ENCODE peak calls at places on chromosomes 11 and 22, in nine cellular contexts. N is lung, I is lower lobe of right lung, Q is mammary epithelial cell, C is sigmoid colon, F is thoracic aorta, V is suprapubic skin, G is body of pancreas, Y is esophagus muscularis mucosa. Z is an unnamed sample.

GRCh38 chr22:43975041-43975440 is 19.8 kb downstream of the SAMM50 start:
- DNase-seq in N (no peak), I (no peak), Q (no peak), C (peak; percentile 29), F (no peak), V (no peak), G (no peak), Y (no peak), Z (no peak)

GRCh38 chr22:26550498-26551033 is 38.3 kb upstream of the TFIP11 start:
- DNase-seq in N (peak; percentile 75), I (peak; percentile 75), Q (no peak), C (no peak), F (no peak), V (no peak), G (peak; percentile 81), Y (no peak), Z (peak; percentile 67)

GRCh38 chr11:70910835-70911234 is 341.5 kb downstream of the SHANK2 start:
- DNase-seq in N (no peak), I (no peak), Q (peak; percentile 3), C (no peak), F (no peak), V (no peak), G (no peak), Y (no peak), Z (no peak)

GRCh38 chr11:2547806-2548205 is 103.0 kb downstream of the KCNQ1 start:
- DNase-seq in N (no peak), I (peak; percentile 23), Q (no peak), C (peak; percentile 56), F (no peak), V (peak; percentile 50), G (peak; percentile 3), Y (no peak), Z (no peak)

GRCh38 chr22:20641919-20642579 is 131.9 kb upstream of the SERPIND1 start:
- DNase-seq in N (no peak), I (no peak), Q (no peak), C (no peak), F (no peak), V (no peak), G (no peak), Y (no peak), Z (no peak)

GRCh38 chr11:85256433-85256832 is 370.7 kb downstream of the DLG2 start:
- DNase-seq in N (no peak), I (no peak), Q (no peak), C (no peak), F (no peak), V (no peak), G (no peak), Y (no peak), Z (no peak)

GRCh38 chr11:120985718-120986569 is 38.0 kb upstream of the TBCEL start:
- DNase-seq in N (peak; percentile 54), I (peak; percentile 66), Q (peak; percentile 34), C (peak; percentile 69), F (no peak), V (no peak), G (peak; percentile 70), Y (no peak), Z (peak; percentile 53)

GRCh38 chr11:6833329-6833728 is 12.2 kb upstream of the OR10A5 start:
- DNase-seq in N (no peak), I (no peak), Q (no peak), C (no peak), F (no peak), V (no peak), G (no peak), Y (no peak), Z (no peak)

GRCh38 chr11:81963018-81963417 is 770.6 kb downstream of the FAM181B start:
- DNase-seq in N (no peak), I (no peak), Q (no peak), C (no peak), F (no peak), V (no peak), G (no peak), Y (no peak), Z (no peak)

GRCh38 chr11:93652161-93652597 is 9.3 kb upstream of the CEP295 start:
- DNase-seq in N (peak; percentile 36), I (no peak), Q (peak; percentile 19), C (no peak), F (no peak), V (no peak), G (no peak), Y (peak; percentile 42), Z (no peak)

GRCh38 chr11:91299980-91300379 is 924.6 kb upstream of the FAT3 start:
- DNase-seq in N (no peak), I (no peak), Q (peak; percentile 5), C (no peak), F (no peak), V (no peak), G (no peak), Y (no peak), Z (no peak)

GRCh38 chr11:57658023-57658361 is 430 bp downstream of the CLP1 start:
- DNase-seq in N (no peak), I (no peak), Q (no peak), C (no peak), F (no peak), V (no peak), G (no peak), Y (no peak), Z (no peak)

GRCh38 chr11:77069336-77069968 is 2.7 kb downstream of the CAPN5 start:
- DNase-seq in N (no peak), I (no peak), Q (no peak), C (peak; percentile 54), F (no peak), V (peak; percentile 44), G (no peak), Y (no peak), Z (no peak)

GRCh38 chr11:119739975-119740374 is 11.0 kb upstream of the NECTIN1 start:
- DNase-seq in N (no peak), I (no peak), Q (no peak), C (no peak), F (no peak), V (no peak), G (peak; percentile 93), Y (no peak), Z (no peak)

GRCh38 chr22:31272522-31273446 is 19.5 kb downstream of the PIK3IP1 start:
- DNase-seq in N (peak; percentile 67), I (no peak), Q (peak; percentile 47), C (peak; percentile 74), F (no peak), V (no peak), G (peak; percentile 60), Y (no peak), Z (peak; percentile 64)

GRCh38 chr11:1834132-1834610 is 619 bp upstream of the SYT8 start:
- DNase-seq in N (peak; percentile 80), I (peak; percentile 90), Q (peak; percentile 97), C (no peak), F (no peak), V (peak; percentile 79), G (peak; percentile 98), Y (no peak), Z (peak; percentile 7)

GRCh38 chr22:21457023-21457787 is 10.0 kb upstream of the TMEM191C start:
- DNase-seq in N (peak; percentile 34), I (peak; percentile 47), Q (no peak), C (no peak), F (no peak), V (peak; percentile 50), G (no peak), Y (no peak), Z (no peak)

DNA sequence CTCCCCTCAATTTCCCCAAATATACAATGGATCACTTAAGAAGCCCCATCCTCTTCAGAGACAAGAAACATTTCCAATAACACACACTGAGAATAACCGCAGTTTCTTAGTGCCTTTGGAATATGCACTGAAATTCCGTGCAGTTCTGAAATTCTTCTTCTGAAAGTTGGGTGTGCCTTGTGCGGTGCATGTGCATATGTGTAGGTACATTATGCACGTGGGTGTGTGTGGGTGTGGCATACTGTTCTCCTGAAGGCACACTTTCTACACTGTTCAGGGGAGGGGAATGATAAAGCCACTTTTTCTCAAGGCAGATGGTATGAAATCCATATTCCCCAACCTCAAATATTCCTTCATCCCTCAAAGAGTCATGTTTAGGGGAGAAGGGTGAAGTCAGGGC is 1.7 kb downstream of the EXPH5 start:
- DNase-seq in N (no peak), I (no peak), Q (no peak), C (no peak), F (no peak), V (no peak), G (no peak), Y (no peak), Z (no peak)
- H3K4me3 ChIP-seq in N (no peak overlapping the region), I (peak overlapping the region; percentile 72), Q (peak overlapping the region; percentile 77), C (no peak overlapping the region), F (no peak overlapping the region), V (peak overlapping the region; percentile 76), G (no peak overlapping the region), Y (no peak overlapping the region), Z (no peak overlapping the region)

GRCh38 chr11:75714211-75714610 is 3.4 kb upstream of the MOGAT2 start:
- DNase-seq in N (no peak), I (no peak), Q (no peak), C (no peak), F (no peak), V (no peak), G (no peak), Y (no peak), Z (no peak)
- H3K4me1 ChIP-seq in N (no peaks in the 10 kb centered on the region), I (no peaks in the 10 kb centered on the region), Q (no peaks in the 10 kb centered on the region), C (no peaks in the 10 kb centered on the region), F (no peaks in the 10 kb centered on the region), V (peaks cover 4% of the 10 kb centered on the region), G (no peaks in the 10 kb centered on the region), Y (no peaks in the 10 kb centered on the region), Z (no peaks in the 10 kb centered on the region)

DNA sequence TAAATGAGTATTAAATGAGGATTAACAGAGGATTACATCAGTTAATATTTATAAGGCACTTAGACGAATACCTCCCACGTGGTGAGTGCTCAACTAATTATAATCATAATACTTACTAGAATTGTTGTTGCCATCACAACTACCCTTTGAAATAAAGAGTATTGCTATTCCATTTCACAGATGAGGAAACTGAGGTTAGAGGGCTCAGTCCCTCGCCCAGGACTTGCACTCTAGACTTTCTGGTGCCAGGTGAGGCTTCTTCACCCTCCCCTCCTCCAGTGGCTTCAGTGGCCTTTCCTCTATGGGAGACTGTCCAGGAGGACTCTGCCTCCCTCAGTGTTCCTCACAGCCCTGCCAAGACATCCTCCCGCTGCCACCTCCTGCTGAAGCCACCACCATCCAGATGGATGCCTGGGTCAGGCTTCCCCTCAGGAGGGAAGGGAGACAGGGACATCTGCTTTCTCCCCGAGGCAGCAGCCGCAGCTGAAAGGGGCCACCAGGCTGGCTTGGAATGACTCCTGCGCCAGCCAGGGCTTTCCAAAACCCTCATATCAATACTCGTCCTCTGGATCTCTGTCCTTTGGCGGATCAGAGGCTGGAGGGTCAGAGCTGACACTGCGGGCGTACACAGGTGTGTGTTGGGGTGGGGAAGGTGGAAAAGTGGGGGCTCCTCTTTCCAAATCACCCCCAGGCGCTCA is 580.1 kb downstream of the BUD13 start:
- DNase-seq in N (no peak), I (no peak), Q (no peak), C (no peak), F (no peak), V (no peak), G (no peak), Y (no peak), Z (no peak)
- H3K4me3 ChIP-seq in N (peak overlapping the region; percentile 24), I (peak overlapping the region; percentile 59), Q (no peak overlapping the region), C (peak overlapping the region; percentile 48), F (peak overlapping the region; percentile 74), V (peak overlapping the region; percentile 52), G (no peak overlapping the region), Y (peak overlapping the region; percentile 55), Z (peak overlapping the region; percentile 61)

DNA sequence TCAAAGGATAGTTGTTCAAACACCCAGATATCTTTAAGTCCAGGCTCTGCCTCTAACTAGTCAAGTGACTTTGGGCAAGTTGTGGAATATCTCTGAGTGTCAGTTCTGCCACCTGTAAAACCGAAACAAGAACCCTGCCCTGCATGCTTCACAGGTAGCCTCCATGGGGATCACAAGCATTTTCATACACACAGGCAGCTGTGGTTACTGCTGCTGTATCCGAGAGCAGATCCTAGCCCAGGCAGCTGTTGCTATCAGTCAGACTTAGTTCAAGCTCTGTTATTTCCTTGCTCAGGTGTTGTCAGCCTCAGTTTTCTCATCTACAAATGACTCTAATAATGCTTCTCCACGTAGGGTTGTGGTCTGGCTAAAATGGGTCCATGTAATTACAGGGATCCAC is 6.5 kb upstream of the RASD2 start:
- DNase-seq in N (no peak), I (no peak), Q (no peak), C (no peak), F (no peak), V (no peak), G (no peak), Y (no peak), Z (no peak)
- H3K4me1 ChIP-seq in N (no peaks in the 10 kb centered on the region), I (peaks cover 6% of the 10 kb centered on the region), Q (peaks cover 11% of the 10 kb centered on the region), C (no peaks in the 10 kb centered on the region), F (peaks cover 14% of the 10 kb centered on the region), V (no peaks in the 10 kb centered on the region), G (no peaks in the 10 kb centered on the region), Y (no peaks in the 10 kb centered on the region), Z (peaks cover 2% of the 10 kb centered on the region)

Z was measured in heart right ventricle.